ENCODE peak calls at places on chromosomes 11 and 22, in six cellular contexts. One of them, this sample, is unnamed.

GRCh38 chr11:87215236-87215635 is 177.5 kb downstream of the TMEM135 start:
- DNase-seq in skeletal muscle cell: no peak
- DNase-seq in MM.1S: no peak
- DNase-seq in A549: no peak
- DNase-seq in HepG2: no peak
- DNase-seq in naive thymus-derived CD8-positive, alpha-beta T cell: no peak
- DNase-seq in this sample: no peak

GRCh38 chr11:8389034-8389996 is 125.6 kb upstream of the LMO1 start:
- DNase-seq in skeletal muscle cell: no peak
- DNase-seq in MM.1S: no peak
- DNase-seq in A549: no peak
- DNase-seq in HepG2: peak; percentile 76
- DNase-seq in naive thymus-derived CD8-positive, alpha-beta T cell: no peak
- DNase-seq in this sample: no peak

GRCh38 chr11:104968365-104968855 is at the start of gene CASP4:
- DNase-seq in skeletal muscle cell: peak; percentile 39
- DNase-seq in MM.1S: peak; percentile 57
- DNase-seq in A549: peak; percentile 1
- DNase-seq in HepG2: peak; percentile 56
- DNase-seq in naive thymus-derived CD8-positive, alpha-beta T cell: no peak
- DNase-seq in this sample: no peak

GRCh38 chr11:94655951-94656350 is 88.8 kb downstream of the PIWIL4 start:
- DNase-seq in skeletal muscle cell: no peak
- DNase-seq in MM.1S: no peak
- DNase-seq in A549: no peak
- DNase-seq in HepG2: no peak
- DNase-seq in naive thymus-derived CD8-positive, alpha-beta T cell: no peak
- DNase-seq in this sample: no peak

GRCh38 chr11:11382858-11383532 is 29.9 kb upstream of the CSNK2A3 start:
- DNase-seq in skeletal muscle cell: no peak
- DNase-seq in MM.1S: no peak
- DNase-seq in A549: no peak
- DNase-seq in HepG2: no peak
- DNase-seq in naive thymus-derived CD8-positive, alpha-beta T cell: no peak
- DNase-seq in this sample: no peak

GRCh38 chr11:64859542-64860414 is 15.3 kb upstream of the CDC42BPG start:
- DNase-seq in skeletal muscle cell: no peak
- DNase-seq in MM.1S: peak; percentile 94
- DNase-seq in A549: no peak
- DNase-seq in HepG2: no peak
- DNase-seq in naive thymus-derived CD8-positive, alpha-beta T cell: peak; percentile 77
- DNase-seq in this sample: peak; percentile 59

GRCh38 chr22:27097481-27097880 is 440.1 kb downstream of the MIAT start:
- DNase-seq in skeletal muscle cell: no peak
- DNase-seq in MM.1S: no peak
- DNase-seq in A549: no peak
- DNase-seq in HepG2: no peak
- DNase-seq in naive thymus-derived CD8-positive, alpha-beta T cell: no peak
- DNase-seq in this sample: no peak

GRCh38 chr11:87428266-87428665 is 390.5 kb downstream of the TMEM135 start:
- DNase-seq in skeletal muscle cell: no peak
- DNase-seq in MM.1S: no peak
- DNase-seq in A549: no peak
- DNase-seq in HepG2: no peak
- DNase-seq in naive thymus-derived CD8-positive, alpha-beta T cell: no peak
- DNase-seq in this sample: no peak

GRCh38 chr11:75069473-75069872 is 27.2 kb downstream of the OR2AT4 start:
- DNase-seq in skeletal muscle cell: no peak
- DNase-seq in MM.1S: peak; percentile 68
- DNase-seq in A549: no peak
- DNase-seq in HepG2: no peak
- DNase-seq in naive thymus-derived CD8-positive, alpha-beta T cell: no peak
- DNase-seq in this sample: no peak

GRCh38 chr11:19191530-19192169 is 10.1 kb downstream of the CSRP3 start:
- DNase-seq in skeletal muscle cell: no peak
- DNase-seq in MM.1S: no peak
- DNase-seq in A549: no peak
- DNase-seq in HepG2: peak; percentile 47
- DNase-seq in naive thymus-derived CD8-positive, alpha-beta T cell: no peak
- DNase-seq in this sample: no peak

GRCh38 chr11:110734790-110735189 is 22.6 kb upstream of the ARHGAP20 start:
- DNase-seq in skeletal muscle cell: no peak
- DNase-seq in MM.1S: no peak
- DNase-seq in A549: no peak
- DNase-seq in HepG2: no peak
- DNase-seq in naive thymus-derived CD8-positive, alpha-beta T cell: no peak
- DNase-seq in this sample: no peak

GRCh38 chr22:27381552-27381951 is 420.0 kb downstream of the MN1 start:
- DNase-seq in skeletal muscle cell: no peak
- DNase-seq in MM.1S: no peak
- DNase-seq in A549: no peak
- DNase-seq in HepG2: no peak
- DNase-seq in naive thymus-derived CD8-positive, alpha-beta T cell: no peak
- DNase-seq in this sample: no peak

GRCh38 chr11:72700026-72700610 is 25.9 kb upstream of the PDE2A start:
- DNase-seq in skeletal muscle cell: no peak
- DNase-seq in MM.1S: no peak
- DNase-seq in A549: no peak
- DNase-seq in HepG2: no peak
- DNase-seq in naive thymus-derived CD8-positive, alpha-beta T cell: no peak
- DNase-seq in this sample: no peak

GRCh38 chr22:21074092-21074715 is 28.5 kb downstream of the LRRC74B start:
- DNase-seq in skeletal muscle cell: peak; percentile 10
- DNase-seq in MM.1S: no peak
- DNase-seq in A549: peak; percentile 25
- DNase-seq in HepG2: no peak
- DNase-seq in naive thymus-derived CD8-positive, alpha-beta T cell: no peak
- DNase-seq in this sample: no peak

GRCh38 chr22:48918585-48919186 is 909.0 kb downstream of the BRD1 start:
- DNase-seq in skeletal muscle cell: no peak
- DNase-seq in MM.1S: no peak
- DNase-seq in A549: no peak
- DNase-seq in HepG2: peak; percentile 65
- DNase-seq in naive thymus-derived CD8-positive, alpha-beta T cell: no peak
- DNase-seq in this sample: no peak

GRCh38 chr11:8168485-8169257 is at the start of gene RIC3:
- DNase-seq in skeletal muscle cell: no peak
- DNase-seq in MM.1S: no peak
- DNase-seq in A549: no peak
- DNase-seq in HepG2: no peak
- DNase-seq in naive thymus-derived CD8-positive, alpha-beta T cell: peak; percentile 75
- DNase-seq in this sample: peak; percentile 27

GRCh38 chr11:34345991-34346480 is 11.8 kb downstream of the ABTB2 start:
- DNase-seq in skeletal muscle cell: peak; percentile 43
- DNase-seq in MM.1S: no peak
- DNase-seq in A549: no peak
- DNase-seq in HepG2: no peak
- DNase-seq in naive thymus-derived CD8-positive, alpha-beta T cell: no peak
- DNase-seq in this sample: no peak

GRCh38 chr22:50016308-50016987 is 3.9 kb upstream of the IL17REL start:
- DNase-seq in skeletal muscle cell: no peak
- DNase-seq in MM.1S: no peak
- DNase-seq in A549: no peak
- DNase-seq in HepG2: no peak
- DNase-seq in naive thymus-derived CD8-positive, alpha-beta T cell: peak; percentile 45
- DNase-seq in this sample: no peak

GRCh38 chr11:19664896-19665548 is 47.6 kb upstream of the NAV2 start:
- DNase-seq in skeletal muscle cell: no peak
- DNase-seq in MM.1S: no peak
- DNase-seq in A549: no peak
- DNase-seq in HepG2: no peak
- DNase-seq in naive thymus-derived CD8-positive, alpha-beta T cell: no peak
- DNase-seq in this sample: no peak

GRCh38 chr22:41873391-41873790 is 40.5 kb downstream of the SREBF2 start:
- DNase-seq in skeletal muscle cell: no peak
- DNase-seq in MM.1S: no peak
- DNase-seq in A549: no peak
- DNase-seq in HepG2: no peak
- DNase-seq in naive thymus-derived CD8-positive, alpha-beta T cell: peak; percentile 72
- DNase-seq in this sample: peak; percentile 18

GRCh38 chr11:65827774-65828156 is 6.0 kb upstream of the SNX32 start:
- DNase-seq in skeletal muscle cell: no peak
- DNase-seq in MM.1S: no peak
- DNase-seq in A549: no peak
- DNase-seq in HepG2: no peak
- DNase-seq in naive thymus-derived CD8-positive, alpha-beta T cell: no peak
- DNase-seq in this sample: no peak

GRCh38 chr11:116420770-116421528 is 351.8 kb downstream of the BUD13 start:
- DNase-seq in skeletal muscle cell: no peak
- DNase-seq in MM.1S: no peak
- DNase-seq in A549: no peak
- DNase-seq in HepG2: no peak
- DNase-seq in naive thymus-derived CD8-positive, alpha-beta T cell: no peak
- DNase-seq in this sample: no peak

GRCh38 chr11:128039140-128040021 is 548.0 kb downstream of the ETS1 start:
- DNase-seq in skeletal muscle cell: peak; percentile 95
- DNase-seq in MM.1S: peak; percentile 85
- DNase-seq in A549: no peak
- DNase-seq in HepG2: no peak
- DNase-seq in naive thymus-derived CD8-positive, alpha-beta T cell: peak; percentile 86
- DNase-seq in this sample: peak; percentile 80

GRCh38 chr22:35305525-35306070 is 5.9 kb downstream of the TOM1 start:
- DNase-seq in skeletal muscle cell: no peak
- DNase-seq in MM.1S: no peak
- DNase-seq in A549: no peak
- DNase-seq in HepG2: no peak
- DNase-seq in naive thymus-derived CD8-positive, alpha-beta T cell: no peak
- DNase-seq in this sample: no peak

GRCh38 chr11:121717296-121717695 is 264.5 kb upstream of the SORL1-AS1 start:
- DNase-seq in skeletal muscle cell: no peak
- DNase-seq in MM.1S: no peak
- DNase-seq in A549: no peak
- DNase-seq in HepG2: no peak
- DNase-seq in naive thymus-derived CD8-positive, alpha-beta T cell: no peak
- DNase-seq in this sample: no peak

GRCh38 chr11:67290801-67291200 is 1.7 kb downstream of the ANKRD13D start:
- DNase-seq in skeletal muscle cell: no peak
- DNase-seq in MM.1S: no peak
- DNase-seq in A549: no peak
- DNase-seq in HepG2: no peak
- DNase-seq in naive thymus-derived CD8-positive, alpha-beta T cell: peak; percentile 58
- DNase-seq in this sample: no peak

GRCh38 chr22:25882366-25882765 is 140.4 kb downstream of the MYO18B start:
- DNase-seq in skeletal muscle cell: no peak
- DNase-seq in MM.1S: no peak
- DNase-seq in A549: no peak
- DNase-seq in HepG2: no peak
- DNase-seq in naive thymus-derived CD8-positive, alpha-beta T cell: no peak
- DNase-seq in this sample: no peak

GRCh38 chr22:29346659-29347058 is 31.2 kb upstream of the RASL10A start:
- DNase-seq in skeletal muscle cell: no peak
- DNase-seq in MM.1S: no peak
- DNase-seq in A549: no peak
- DNase-seq in HepG2: no peak
- DNase-seq in naive thymus-derived CD8-positive, alpha-beta T cell: no peak
- DNase-seq in this sample: no peak

GRCh38 chr11:132771746-132772145 is 760.6 kb downstream of the OPCML start:
- DNase-seq in skeletal muscle cell: no peak
- DNase-seq in MM.1S: no peak
- DNase-seq in A549: no peak
- DNase-seq in HepG2: no peak
- DNase-seq in naive thymus-derived CD8-positive, alpha-beta T cell: no peak
- DNase-seq in this sample: no peak

GRCh38 chr11:69826773-69827172 is 7.6 kb upstream of the FGF3 start:
- DNase-seq in skeletal muscle cell: no peak
- DNase-seq in MM.1S: no peak
- DNase-seq in A549: no peak
- DNase-seq in HepG2: no peak
- DNase-seq in naive thymus-derived CD8-positive, alpha-beta T cell: no peak
- DNase-seq in this sample: no peak

GRCh38 chr22:30890689-30891442 is 77.7 kb downstream of the MORC2 start:
- DNase-seq in skeletal muscle cell: no peak
- DNase-seq in MM.1S: peak; percentile 12
- DNase-seq in A549: peak; percentile 30
- DNase-seq in HepG2: no peak
- DNase-seq in naive thymus-derived CD8-positive, alpha-beta T cell: peak; percentile 60
- DNase-seq in this sample: peak; percentile 16

GRCh38 chr11:74005721-74006517 is 3.0 kb downstream of the UCP3 start:
- DNase-seq in skeletal muscle cell: no peak
- DNase-seq in MM.1S: no peak
- DNase-seq in A549: no peak
- DNase-seq in HepG2: no peak
- DNase-seq in naive thymus-derived CD8-positive, alpha-beta T cell: no peak
- DNase-seq in this sample: no peak

This sample was measured in T-cell.